ENCODE peak calls at places on chromosomes 12 and 14, in nine cellular contexts. One of them, this sample, is unnamed.
A peak's percentile ranks its signal among the peaks of the same experiment; 100 is the strongest.

GRCh38 chr12:68856510-68856909 is 48.5 kb downstream of the MDM2 start:
- DNase-seq in fibroblast of lung: no peak
- DNase-seq in OCI-LY7: no peak
- DNase-seq in effector memory CD4-positive, alpha-beta T cell: no peak
- DNase-seq in adipocyte: peak; percentile 26
- DNase-seq in PC-3: no peak
- DNase-seq in A549: no peak
- DNase-seq in lower lobe of right lung: no peak
- DNase-seq in neuronal stem cell: no peak
- DNase-seq in this sample: no peak

GRCh38 chr12:1731019-1731687 is 40.3 kb downstream of the ADIPOR2 start:
- DNase-seq in fibroblast of lung: no peak
- DNase-seq in OCI-LY7: no peak
- DNase-seq in effector memory CD4-positive, alpha-beta T cell: no peak
- DNase-seq in adipocyte: no peak
- DNase-seq in PC-3: no peak
- DNase-seq in A549: no peak
- DNase-seq in lower lobe of right lung: no peak
- DNase-seq in neuronal stem cell: no peak
- DNase-seq in this sample: no peak

GRCh38 chr14:61221906-61222305 is 59.2 kb downstream of the TMEM30B start:
- DNase-seq in fibroblast of lung: no peak
- DNase-seq in OCI-LY7: no peak
- DNase-seq in effector memory CD4-positive, alpha-beta T cell: no peak
- DNase-seq in adipocyte: no peak
- DNase-seq in PC-3: peak; percentile 55
- DNase-seq in A549: no peak
- DNase-seq in lower lobe of right lung: no peak
- DNase-seq in neuronal stem cell: no peak
- DNase-seq in this sample: no peak

GRCh38 chr12:130214686-130215370 is 52.6 kb downstream of the FZD10 start:
- DNase-seq in fibroblast of lung: no peak
- DNase-seq in OCI-LY7: no peak
- DNase-seq in effector memory CD4-positive, alpha-beta T cell: no peak
- DNase-seq in adipocyte: no peak
- DNase-seq in PC-3: no peak
- DNase-seq in A549: no peak
- DNase-seq in lower lobe of right lung: no peak
- DNase-seq in neuronal stem cell: no peak
- DNase-seq in this sample: no peak

GRCh38 chr12:60819794-60820193 is 1224.0 kb downstream of the SLC16A7 start:
- DNase-seq in fibroblast of lung: no peak
- DNase-seq in OCI-LY7: no peak
- DNase-seq in effector memory CD4-positive, alpha-beta T cell: no peak
- DNase-seq in adipocyte: no peak
- DNase-seq in PC-3: no peak
- DNase-seq in A549: no peak
- DNase-seq in lower lobe of right lung: no peak
- DNase-seq in neuronal stem cell: no peak
- DNase-seq in this sample: no peak

GRCh38 chr14:24369463-24369862 is 1.5 kb downstream of the NFATC4 start:
- DNase-seq in fibroblast of lung: no peak
- DNase-seq in OCI-LY7: no peak
- DNase-seq in effector memory CD4-positive, alpha-beta T cell: no peak
- DNase-seq in adipocyte: no peak
- DNase-seq in PC-3: no peak
- DNase-seq in A549: no peak
- DNase-seq in lower lobe of right lung: no peak
- DNase-seq in neuronal stem cell: no peak
- DNase-seq in this sample: no peak

GRCh38 chr12:48936379-48936979 is 11.2 kb upstream of the FKBP11 start:
- DNase-seq in fibroblast of lung: peak; percentile 58
- DNase-seq in OCI-LY7: peak; percentile 74
- DNase-seq in effector memory CD4-positive, alpha-beta T cell: peak; percentile 70
- DNase-seq in adipocyte: peak; percentile 91
- DNase-seq in PC-3: peak; percentile 76
- DNase-seq in A549: peak; percentile 72
- DNase-seq in lower lobe of right lung: peak; percentile 75
- DNase-seq in neuronal stem cell: peak; percentile 83
- DNase-seq in this sample: peak; percentile 83

GRCh38 chr12:65741662-65742480 is 82.4 kb upstream of the HMGA2 start:
- DNase-seq in fibroblast of lung: peak; percentile 59
- DNase-seq in OCI-LY7: no peak
- DNase-seq in effector memory CD4-positive, alpha-beta T cell: no peak
- DNase-seq in adipocyte: peak; percentile 76
- DNase-seq in PC-3: no peak
- DNase-seq in A549: peak; percentile 34
- DNase-seq in lower lobe of right lung: no peak
- DNase-seq in neuronal stem cell: peak; percentile 79
- DNase-seq in this sample: no peak

GRCh38 chr12:52952082-52952801 is 3.3 kb downstream of the KRT18 start:
- DNase-seq in fibroblast of lung: no peak
- DNase-seq in OCI-LY7: no peak
- DNase-seq in effector memory CD4-positive, alpha-beta T cell: no peak
- DNase-seq in adipocyte: no peak
- DNase-seq in PC-3: peak; percentile 41
- DNase-seq in A549: peak; percentile 64
- DNase-seq in lower lobe of right lung: peak; percentile 77
- DNase-seq in neuronal stem cell: no peak
- DNase-seq in this sample: no peak

GRCh38 chr14:76330411-76331327 is 45.3 kb upstream of the ESRRB start:
- DNase-seq in fibroblast of lung: no peak
- DNase-seq in OCI-LY7: no peak
- DNase-seq in effector memory CD4-positive, alpha-beta T cell: no peak
- DNase-seq in adipocyte: no peak
- DNase-seq in PC-3: no peak
- DNase-seq in A549: no peak
- DNase-seq in lower lobe of right lung: no peak
- DNase-seq in neuronal stem cell: no peak
- DNase-seq in this sample: no peak

DNA sequence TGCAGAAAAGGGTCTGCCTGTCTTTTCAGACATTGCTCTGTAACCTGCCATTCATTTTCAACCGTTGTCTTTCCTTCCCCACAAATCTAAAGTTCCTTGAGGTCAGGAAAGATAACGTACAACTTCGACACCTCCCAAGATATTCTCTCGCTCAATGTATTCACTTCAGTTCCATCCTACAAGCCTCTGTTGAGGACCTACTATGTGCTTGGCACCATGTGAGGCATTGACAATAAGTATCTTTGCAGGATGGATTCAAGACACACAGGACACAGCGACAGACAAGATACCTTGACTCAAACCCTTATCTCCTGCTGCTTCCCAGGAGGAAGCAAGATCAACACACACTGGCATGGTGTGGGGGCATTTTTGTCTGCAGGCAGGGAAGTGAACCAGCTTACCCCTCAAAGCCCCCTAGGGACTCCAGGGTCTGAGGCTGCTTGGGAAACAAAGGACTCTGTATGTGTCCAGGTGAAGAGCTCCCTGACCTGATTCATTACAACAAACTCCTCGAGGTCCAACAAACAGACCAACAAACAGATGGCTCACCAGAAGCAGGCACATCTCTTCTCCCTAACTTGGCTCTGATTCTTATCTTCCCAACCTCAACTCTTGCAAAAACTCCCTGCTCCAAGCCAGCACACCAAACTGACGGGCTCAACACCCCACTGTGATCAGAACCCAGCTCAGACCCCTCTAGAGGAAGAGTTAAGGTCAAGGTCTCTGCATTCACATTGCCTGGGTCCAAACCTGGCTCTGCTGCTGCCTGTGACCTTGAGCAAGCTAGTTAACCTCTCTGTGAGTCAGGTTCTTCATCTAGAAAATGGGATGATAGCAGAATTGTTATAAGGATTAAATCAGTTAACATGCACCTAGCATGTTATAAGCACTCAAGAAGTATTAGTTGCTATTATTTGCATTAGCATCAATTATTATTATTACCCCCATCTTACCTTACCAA is 6.3 kb downstream of the NUAK1 start:
- DNase-seq in fibroblast of lung: no peak
- DNase-seq in OCI-LY7: no peak
- DNase-seq in effector memory CD4-positive, alpha-beta T cell: no peak
- DNase-seq in adipocyte: no peak
- DNase-seq in PC-3: peak; percentile 24
- DNase-seq in A549: no peak
- DNase-seq in lower lobe of right lung: no peak
- DNase-seq in neuronal stem cell: no peak
- DNase-seq in this sample: no peak
- H3K4me1 ChIP-seq in fibroblast of lung: peaks cover 26% of the 10 kb centered on the region
- H3K4me1 ChIP-seq in OCI-LY7: no peaks in the 10 kb centered on the region
- H3K4me1 ChIP-seq in effector memory CD4-positive, alpha-beta T cell: no peaks in the 10 kb centered on the region
- H3K4me1 ChIP-seq in adipocyte: peaks cover 77% of the 10 kb centered on the region
- H3K4me1 ChIP-seq in PC-3: peaks cover 56% of the 10 kb centered on the region
- H3K4me1 ChIP-seq in A549: peaks cover 94% of the 10 kb centered on the region
- H3K4me1 ChIP-seq in lower lobe of right lung: peaks cover 54% of the 10 kb centered on the region
- H3K4me1 ChIP-seq in neuronal stem cell: peaks cover 46% of the 10 kb centered on the region
- H3K4me1 ChIP-seq in this sample: peaks cover 75% of the 10 kb centered on the region

GRCh38 chr12:6954754-6955461 is 3.8 kb downstream of the PTPN6 start:
- DNase-seq in fibroblast of lung: no peak
- DNase-seq in OCI-LY7: no peak
- DNase-seq in effector memory CD4-positive, alpha-beta T cell: no peak
- DNase-seq in adipocyte: no peak
- DNase-seq in PC-3: no peak
- DNase-seq in A549: no peak
- DNase-seq in lower lobe of right lung: peak; percentile 34
- DNase-seq in neuronal stem cell: no peak
- DNase-seq in this sample: peak; percentile 63
- H3K4me3 ChIP-seq in fibroblast of lung: no peak overlapping the region
- H3K4me3 ChIP-seq in OCI-LY7: no peak overlapping the region
- H3K4me3 ChIP-seq in effector memory CD4-positive, alpha-beta T cell: no peak overlapping the region
- H3K4me3 ChIP-seq in adipocyte: no peak overlapping the region
- H3K4me3 ChIP-seq in PC-3: no peak overlapping the region
- H3K4me3 ChIP-seq in A549: no peak overlapping the region
- H3K4me3 ChIP-seq in lower lobe of right lung: peak overlapping the region; percentile 65
- H3K4me3 ChIP-seq in neuronal stem cell: no peak overlapping the region
- H3K4me3 ChIP-seq in this sample: no peak overlapping the region

DNA sequence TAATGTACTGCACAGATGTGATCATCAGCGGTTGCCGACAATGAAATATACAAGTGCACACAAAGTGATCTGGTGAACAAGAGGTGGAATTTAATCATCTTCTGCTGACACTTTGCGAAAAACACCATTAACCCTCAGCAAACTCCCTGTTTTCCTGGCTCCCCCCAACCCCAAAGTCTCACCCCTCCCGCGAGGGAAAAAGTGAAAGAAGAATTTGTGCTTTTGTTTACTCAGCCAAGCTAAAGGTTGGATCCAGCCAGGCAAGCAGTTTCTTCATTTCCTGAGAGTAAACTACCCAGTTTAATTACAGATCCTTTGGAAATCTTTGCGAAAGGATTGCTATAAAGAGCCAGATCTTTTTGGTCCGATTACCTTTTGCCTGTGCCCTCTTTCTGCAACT is 3.2 kb upstream of the LMO3 start:
- DNase-seq in fibroblast of lung: no peak
- DNase-seq in OCI-LY7: peak; percentile 24
- DNase-seq in effector memory CD4-positive, alpha-beta T cell: no peak
- DNase-seq in adipocyte: no peak
- DNase-seq in PC-3: peak; percentile 5
- DNase-seq in A549: no peak
- DNase-seq in lower lobe of right lung: no peak
- DNase-seq in neuronal stem cell: no peak
- DNase-seq in this sample: no peak
- H3K4me1 ChIP-seq in fibroblast of lung: no peaks in the 10 kb centered on the region
- H3K4me1 ChIP-seq in OCI-LY7: peaks cover 60% of the 10 kb centered on the region
- H3K4me1 ChIP-seq in effector memory CD4-positive, alpha-beta T cell: no peaks in the 10 kb centered on the region
- H3K4me1 ChIP-seq in adipocyte: peaks cover 69% of the 10 kb centered on the region
- H3K4me1 ChIP-seq in PC-3: peaks cover 8% of the 10 kb centered on the region
- H3K4me1 ChIP-seq in A549: peaks cover 12% of the 10 kb centered on the region
- H3K4me1 ChIP-seq in lower lobe of right lung: no peaks in the 10 kb centered on the region
- H3K4me1 ChIP-seq in neuronal stem cell: peaks cover 21% of the 10 kb centered on the region
- H3K4me1 ChIP-seq in this sample: peaks cover 25% of the 10 kb centered on the region

DNA sequence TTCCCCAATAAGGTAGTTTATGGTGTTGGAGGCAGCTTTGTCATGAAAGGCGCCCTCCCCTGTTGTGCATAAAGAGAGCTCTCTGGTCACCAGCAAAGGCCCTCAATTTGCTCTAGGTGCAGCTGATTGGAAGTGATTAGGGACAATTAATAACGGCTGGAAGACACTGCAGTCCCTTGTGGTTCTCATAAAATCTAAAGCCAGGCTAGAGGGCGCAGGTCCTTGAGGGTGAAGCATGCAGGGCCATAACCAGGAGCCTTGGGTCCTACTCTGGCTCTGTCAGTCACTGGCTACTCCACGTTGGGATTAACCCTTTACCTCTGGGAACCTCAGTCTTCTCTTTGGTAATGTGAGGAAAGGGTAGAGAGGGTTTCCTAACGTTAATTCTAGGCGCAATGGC is 1.9 kb downstream of the DAAM1 start:
- DNase-seq in fibroblast of lung: no peak
- DNase-seq in OCI-LY7: peak; percentile 48
- DNase-seq in effector memory CD4-positive, alpha-beta T cell: no peak
- DNase-seq in adipocyte: peak; percentile 25
- DNase-seq in PC-3: peak; percentile 63
- DNase-seq in A549: peak; percentile 29
- DNase-seq in lower lobe of right lung: no peak
- DNase-seq in neuronal stem cell: peak; percentile 29
- DNase-seq in this sample: no peak
- H3K4me3 ChIP-seq in fibroblast of lung: peak overlapping the region; percentile 90
- H3K4me3 ChIP-seq in OCI-LY7: peak overlapping the region; percentile 85
- H3K4me3 ChIP-seq in effector memory CD4-positive, alpha-beta T cell: peak overlapping the region; percentile 98
- H3K4me3 ChIP-seq in adipocyte: peak overlapping the region; percentile 95
- H3K4me3 ChIP-seq in PC-3: peak overlapping the region; percentile 79
- H3K4me3 ChIP-seq in A549: peak overlapping the region; percentile 81
- H3K4me3 ChIP-seq in lower lobe of right lung: peak overlapping the region; percentile 88
- H3K4me3 ChIP-seq in neuronal stem cell: peak overlapping the region; percentile 61
- H3K4me3 ChIP-seq in this sample: peak overlapping the region; percentile 92

GRCh38 chr12:54038260-54038759 is 5.5 kb downstream of the HOXC5 start:
- DNase-seq in fibroblast of lung: no peak
- DNase-seq in OCI-LY7: no peak
- DNase-seq in effector memory CD4-positive, alpha-beta T cell: no peak
- DNase-seq in adipocyte: no peak
- DNase-seq in PC-3: no peak
- DNase-seq in A549: no peak
- DNase-seq in lower lobe of right lung: no peak
- DNase-seq in neuronal stem cell: no peak
- DNase-seq in this sample: no peak
- H3K4me1 ChIP-seq in fibroblast of lung: no peaks in the 10 kb centered on the region
- H3K4me1 ChIP-seq in OCI-LY7: peaks cover 42% of the 10 kb centered on the region
- H3K4me1 ChIP-seq in effector memory CD4-positive, alpha-beta T cell: peaks cover 10% of the 10 kb centered on the region
- H3K4me1 ChIP-seq in adipocyte: peaks cover 62% of the 10 kb centered on the region
- H3K4me1 ChIP-seq in PC-3: peaks cover 11% of the 10 kb centered on the region
- H3K4me1 ChIP-seq in A549: peaks cover 7% of the 10 kb centered on the region
- H3K4me1 ChIP-seq in lower lobe of right lung: peaks cover under 1% of the 10 kb centered on the region
- H3K4me1 ChIP-seq in neuronal stem cell: no peaks in the 10 kb centered on the region
- H3K4me1 ChIP-seq in this sample: peaks cover 78% of the 10 kb centered on the region

DNA sequence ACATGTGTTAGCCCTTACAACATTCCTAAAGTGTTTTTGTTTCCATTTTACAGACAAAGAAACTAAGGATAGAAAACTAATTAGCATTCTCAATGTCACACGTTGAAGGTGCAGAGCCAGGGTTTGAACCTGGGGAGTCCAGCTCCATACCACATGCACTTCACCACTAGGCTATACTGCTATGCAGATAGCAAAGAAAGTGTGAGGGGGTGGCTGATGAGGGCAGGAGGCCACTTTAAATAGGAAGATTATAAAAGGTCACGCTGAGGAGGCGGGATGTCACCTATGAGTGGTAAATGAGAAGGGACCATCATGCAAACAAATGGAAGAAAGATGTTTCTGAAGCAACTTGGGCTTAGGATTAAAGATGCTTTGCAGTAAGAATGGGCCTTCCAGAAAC is 213.9 kb downstream of the EGLN3 start:
- DNase-seq in fibroblast of lung: no peak
- DNase-seq in OCI-LY7: no peak
- DNase-seq in effector memory CD4-positive, alpha-beta T cell: no peak
- DNase-seq in adipocyte: no peak
- DNase-seq in PC-3: no peak
- DNase-seq in A549: no peak
- DNase-seq in lower lobe of right lung: no peak
- DNase-seq in neuronal stem cell: no peak
- DNase-seq in this sample: no peak
- H3K4me3 ChIP-seq in fibroblast of lung: no peak overlapping the region
- H3K4me3 ChIP-seq in OCI-LY7: no peak overlapping the region
- H3K4me3 ChIP-seq in effector memory CD4-positive, alpha-beta T cell: no peak overlapping the region
- H3K4me3 ChIP-seq in adipocyte: no peak overlapping the region
- H3K4me3 ChIP-seq in PC-3: no peak overlapping the region
- H3K4me3 ChIP-seq in A549: no peak overlapping the region
- H3K4me3 ChIP-seq in lower lobe of right lung: no peak overlapping the region
- H3K4me3 ChIP-seq in neuronal stem cell: no peak overlapping the region
- H3K4me3 ChIP-seq in this sample: no peak overlapping the region

This sample was measured in suprapubic skin.